ENCODE peak calls at places on chromosomes 12 and 14, in eight cellular contexts. W is body of pancreas, J is fibroblast of pulmonary artery, A is left ventricle myocardium inferior, H is CD14-positive monocyte, L is bronchial epithelial cell, G is brain microvascular endothelial cell, M is endodermal cell. F is an unnamed sample.

GRCh38 chr12:119869720-119870119 is 7.4 kb downstream of the CIT start:
- DNase-seq in G (peak; percentile 86), W (no peak), A (no peak), M (peak; percentile 22), H (no peak), L (peak; percentile 91), J (peak; percentile 86), F (no peak)

GRCh38 chr12:111420494-111420893 is 14.8 kb downstream of the SH2B3 start:
- DNase-seq in J (no peak), L (no peak), W (no peak), A (no peak), H (no peak), M (no peak), G (no peak), F (no peak)

GRCh38 chr14:91252901-91253794 is 8.6 kb upstream of the GPR68 start:
- DNase-seq in L (no peak), H (no peak), W (no peak), M (peak; percentile 88), J (no peak), G (no peak), A (peak; percentile 56), F (no peak)

GRCh38 chr12:7650091-7650490 is 15.6 kb downstream of the APOBEC1 start:
- DNase-seq in M (no peak), W (no peak), L (peak; percentile 20), A (no peak), H (no peak), G (no peak), J (no peak), F (no peak)

GRCh38 chr12:102549691-102550090 is 69.3 kb upstream of the IGF1 start:
- DNase-seq in A (no peak), G (no peak), J (no peak), L (no peak), H (no peak), M (peak; percentile 68), W (no peak), F (no peak)

GRCh38 chr14:78075033-78075432 is 95.1 kb upstream of the NRXN3 start:
- DNase-seq in A (no peak), H (no peak), L (no peak), J (no peak), G (no peak), W (no peak), M (peak; percentile 44), F (no peak)

GRCh38 chr14:73324536-73324932 is 87.2 kb downstream of the PAPLN start:
- DNase-seq in L (peak; percentile 16), H (no peak), G (no peak), M (no peak), J (no peak), W (no peak), A (no peak), F (no peak)

GRCh38 chr12:51730745-51731144 is 117.8 kb downstream of the FIGNL2 start:
- DNase-seq in H (no peak), A (no peak), M (no peak), L (no peak), G (no peak), W (no peak), J (no peak), F (no peak)

GRCh38 chr12:25107920-25108319 is 87.0 kb downstream of the DNAI7 start:
- DNase-seq in G (no peak), A (no peak), H (no peak), M (no peak), L (no peak), W (no peak), J (no peak), F (no peak)

GRCh38 chr12:48758186-48758585 is 30.7 kb downstream of the ADCY6 start:
- DNase-seq in L (no peak), W (no peak), J (no peak), G (peak; percentile 18), H (no peak), M (no peak), A (no peak), F (no peak)

GRCh38 chr12:52561880-52562449 is 9.0 kb upstream of the KRT71 start:
- DNase-seq in W (no peak), H (no peak), L (no peak), M (peak; percentile 78), J (peak; percentile 15), G (peak; percentile 2), A (no peak), F (no peak)

GRCh38 chr12:104056419-104056972 is 6.5 kb upstream of the GLT8D2 start:
- DNase-seq in W (no peak), J (no peak), M (no peak), A (no peak), G (no peak), H (no peak), L (no peak), F (no peak)

GRCh38 chr12:44441155-44441554 is 435.0 kb downstream of the NELL2 start:
- DNase-seq in G (no peak), M (no peak), A (no peak), J (no peak), W (no peak), L (no peak), H (no peak), F (no peak)

GRCh38 chr14:60174352-60175254 is 9.4 kb upstream of the DHRS7 start:
- DNase-seq in W (no peak), J (no peak), H (no peak), A (no peak), L (no peak), M (no peak), G (no peak), F (no peak)

GRCh38 chr12:69512820-69513219 is 42.6 kb downstream of the FRS2 start:
- DNase-seq in H (no peak), W (no peak), A (no peak), L (no peak), M (no peak), G (no peak), J (peak; percentile 52), F (no peak)

GRCh38 chr12:115700896-115701465 is 576.5 kb downstream of the MED13L start:
- DNase-seq in H (no peak), A (no peak), J (no peak), W (no peak), L (no peak), G (no peak), M (no peak), F (no peak)

GRCh38 chr12:71938728-71939385 is at the start of gene TPH2:
- DNase-seq in W (peak; percentile 43), H (no peak), J (peak; percentile 72), L (peak; percentile 35), M (peak; percentile 99), G (peak; percentile 69), A (peak; percentile 20), F (no peak)

GRCh38 chr14:80388980-80389711 is 177.8 kb upstream of the DIO2 start:
- DNase-seq in M (no peak), W (no peak), J (peak; percentile 83), G (peak; percentile 75), L (peak; percentile 89), H (no peak), A (no peak), F (no peak)

GRCh38 chr14:93536945-93537344 is 106.2 kb downstream of the UNC79 start:
- DNase-seq in W (no peak), M (peak; percentile 68), A (no peak), H (no peak), L (no peak), J (peak; percentile 0), G (no peak), F (no peak)

GRCh38 chr12:110846615-110847566 is at the start of gene CCDC63:
- DNase-seq in A (peak; percentile 66), W (peak; percentile 29), L (no peak), H (peak; percentile 60), M (peak; percentile 95), J (peak; percentile 45), G (peak; percentile 16), F (no peak)

GRCh38 chr12:93911436-93911835 is 234.3 kb downstream of the CRADD start:
- DNase-seq in M (no peak), L (no peak), G (no peak), A (no peak), H (no peak), J (peak; percentile 59), W (no peak), F (no peak)

GRCh38 chr12:132191715-132192553 is 47.7 kb downstream of the NOC4L start:
- DNase-seq in W (no peak), L (no peak), H (no peak), A (no peak), M (no peak), G (no peak), J (no peak), F (no peak)

GRCh38 chr12:132196873-132197390 is 52.7 kb downstream of the NOC4L start:
- DNase-seq in M (no peak), J (no peak), A (no peak), G (no peak), H (no peak), W (no peak), L (no peak), F (no peak)

GRCh38 chr12:132196038-132196872 is 52.0 kb downstream of the NOC4L start:
- DNase-seq in L (no peak), A (no peak), W (no peak), M (no peak), H (no peak), G (no peak), J (no peak), F (no peak)

GRCh38 chr12:132194556-132194955 is 50.3 kb downstream of the NOC4L start:
- DNase-seq in M (no peak), A (no peak), L (no peak), J (no peak), G (no peak), W (no peak), H (no peak), F (no peak)

GRCh38 chr12:132194056-132194455 is 49.8 kb downstream of the NOC4L start:
- DNase-seq in J (no peak), M (peak; percentile 89), W (no peak), G (no peak), H (no peak), A (no peak), L (no peak), F (no peak)
- TF ChIP-seq CTCF in J (peak; percentile 28), M (peak; percentile 79), W (no peak), G (peak; percentile 57), H (peak; percentile 29), A (no peak), L (no peak), F (peak; percentile 57)

GRCh38 chr12:126663304-126664094 is 1598.3 kb downstream of the AACS start:
- DNase-seq in A (no peak), J (peak; percentile 49), H (no peak), M (peak; percentile 83), L (peak; percentile 12), G (peak; percentile 2), W (no peak), F (no peak)
- TF ChIP-seq CTCF in A (peak; percentile 7), J (peak; percentile 27), H (no peak), M (peak; percentile 87), L (peak; percentile 13), G (peak; percentile 36), W (no peak), F (peak; percentile 22)

GRCh38 chr14:95165517-95165916 is 8.2 kb upstream of the DICER1 start:
- DNase-seq in L (no peak), M (no peak), G (no peak), H (no peak), A (no peak), W (no peak), J (no peak), F (no peak)
- TF ChIP-seq CTCF in L (no peak), M (no peak), G (no peak), H (no peak), A (no peak), W (no peak), J (no peak), F (no peak)

DNA sequence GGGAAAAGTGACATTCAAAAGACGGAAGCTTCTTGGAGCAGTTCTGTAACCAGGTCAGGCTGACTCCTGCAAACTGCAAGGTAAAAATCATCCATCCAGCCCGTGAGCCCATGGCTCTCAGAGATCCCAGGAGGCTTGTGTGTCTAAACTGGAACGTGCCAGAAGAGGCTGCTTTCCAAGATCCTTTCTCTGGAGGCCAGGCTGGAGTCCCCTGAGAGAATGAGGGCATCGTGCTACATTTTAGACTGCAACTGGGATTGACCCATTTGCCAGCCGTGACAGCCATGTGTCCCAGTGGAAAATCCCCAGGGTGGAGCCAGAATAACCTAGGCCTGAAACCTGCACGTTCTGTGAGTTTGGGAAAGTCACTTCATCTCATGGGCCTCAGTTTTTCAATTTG is 7.7 kb upstream of the WSCD2 start:
- DNase-seq in A (no peak), W (no peak), H (no peak), J (no peak), L (no peak), M (no peak), G (no peak), F (no peak)
- TF ChIP-seq CTCF in A (no peak), W (no peak), H (no peak), J (no peak), L (no peak), M (no peak), G (no peak), F (no peak)

F was measured in chondrocyte.